ENCODE peak calls at places on chromosomes 4 and X, in six cellular contexts. D is AG09309, B is WTC11, E is suprapubic skin, R is esophagus squamous epithelium, Z is nephron progenitor cell. C is an unnamed sample.

GRCh38 chrX:29652484-29652883 is 562.9 kb upstream of the MAGEB2 start:
- DNase-seq in R (no peak), E (no peak), Z (no peak), D (no peak), B (no peak), C (no peak)

GRCh38 chr4:182137343-182137742 is 105.9 kb upstream of the TENM3 start:
- DNase-seq in R (no peak), E (no peak), Z (no peak), D (no peak), B (no peak), C (no peak)

GRCh38 chr4:14824189-14824588 is 178.1 kb upstream of the CPEB2 start:
- DNase-seq in R (no peak), B (no peak), Z (no peak), D (no peak), E (no peak), C (no peak)

GRCh38 chr4:174674305-174674840 is 152.1 kb upstream of the HPGD start:
- DNase-seq in D (peak), B (no peak), Z (no peak), E (no peak), R (no peak), C (no peak)

GRCh38 chr4:157220026-157220881 is at the start of gene GRIA2:
- DNase-seq in E (no peak), Z (peak), R (no peak), D (peak), B (peak), C (no peak)

GRCh38 chr4:153215976-153216375 is 11.7 kb downstream of the TRIM2 start:
- DNase-seq in E (no peak), B (no peak), D (no peak), R (no peak), Z (no peak), C (no peak)

GRCh38 chrX:9465380-9466114 is 689 bp downstream of the TBL1X start:
- DNase-seq in Z (peak), B (peak), D (no peak), R (no peak), E (no peak), C (no peak)

GRCh38 chrX:55731826-55732225 is 14.3 kb downstream of the RRAGB start:
- DNase-seq in E (no peak), B (no peak), R (no peak), Z (no peak), D (no peak), C (no peak)

GRCh38 chrX:76428243-76429130 is 977 bp downstream of the MAGEE1 start:
- DNase-seq in D (no peak), B (peak), Z (peak), E (peak), R (no peak), C (no peak)

GRCh38 chr4:95059630-95060029 is 301.9 kb downstream of the BMPR1B start:
- DNase-seq in E (no peak), D (peak), B (no peak), R (no peak), Z (no peak), C (no peak)

GRCh38 chr4:41214158-41215146 is at the start of gene APBB2:
- DNase-seq in D (peak), R (peak), B (peak), E (peak), Z (peak), C (peak)

GRCh38 chr4:18342847-18343246 is 321.3 kb upstream of the LCORL start:
- DNase-seq in R (no peak), Z (no peak), E (no peak), D (no peak), B (no peak), C (no peak)

GRCh38 chrX:85544609-85545008 is 165.1 kb upstream of the POF1B start:
- DNase-seq in B (no peak), D (no peak), Z (no peak), E (no peak), R (no peak), C (no peak)

GRCh38 chr4:24583451-24584174 is 741 bp downstream of the DHX15 start:
- DNase-seq in D (no peak), B (peak), R (no peak), E (peak), Z (peak), C (peak)

GRCh38 chrX:136725446-136726104 is 55.2 kb downstream of the ARHGEF6 start:
- DNase-seq in B (no peak), R (no peak), E (no peak), D (peak), Z (no peak), C (no peak)

GRCh38 chr4:159607824-159608223 is 504.9 kb downstream of the RAPGEF2 start:
- DNase-seq in B (no peak), E (no peak), R (no peak), D (no peak), Z (no peak), C (no peak)

GRCh38 chr4:26779674-26780073 is 81.0 kb upstream of the STIM2 start:
- DNase-seq in D (no peak), B (no peak), E (no peak), R (no peak), Z (no peak), C (no peak)

GRCh38 chrX:96455078-96455477 is 229.6 kb upstream of the DIAPH2 start:
- DNase-seq in D (no peak), B (no peak), Z (no peak), R (no peak), E (no peak), C (no peak)

GRCh38 chr4:136183513-136183912 is 1348.8 kb downstream of the PCDH18 start:
- DNase-seq in R (no peak), D (no peak), Z (no peak), B (peak), E (no peak), C (no peak)

GRCh38 chr4:54318904-54319303 is 89.8 kb downstream of the PDGFRA start:
- DNase-seq in B (peak), E (no peak), Z (peak), R (no peak), D (peak), C (no peak)

GRCh38 chr4:176921256-176921655 is 128.5 kb upstream of the VEGFC start:
- DNase-seq in B (no peak), Z (no peak), R (no peak), D (no peak), E (no peak), C (no peak)

GRCh38 chrX:109940411-109940810 is 62.5 kb upstream of the TMEM164 start:
- DNase-seq in Z (no peak), B (no peak), E (no peak), D (no peak), R (no peak), C (no peak)

GRCh38 chrX:114619874-114620273 is 36.0 kb downstream of the HTR2C start:
- DNase-seq in B (no peak), R (no peak), E (no peak), Z (peak), D (no peak), C (no peak)

GRCh38 chr4:152050098-152050497 is 289.3 kb upstream of the GATB start:
- DNase-seq in D (no peak), R (no peak), E (no peak), B (no peak), Z (no peak), C (no peak)

GRCh38 chr4:98908703-98909262 is 20.1 kb downstream of the EIF4E start:
- DNase-seq in Z (no peak), R (no peak), B (no peak), D (no peak), E (no peak), C (no peak)

GRCh38 chrX:123210252-123210651 is 26.2 kb downstream of the GRIA3 start:
- DNase-seq in Z (no peak), E (no peak), B (no peak), D (no peak), R (no peak), C (no peak)

GRCh38 chr4:90292438-90292837 is 165.2 kb downstream of the CCSER1 start:
- DNase-seq in B (no peak), R (no peak), E (no peak), D (no peak), Z (no peak), C (no peak)

GRCh38 chr4:90293320-90293719 is 166.1 kb downstream of the CCSER1 start:
- DNase-seq in Z (no peak), R (no peak), B (no peak), E (no peak), D (no peak), C (no peak)
- TF ChIP-seq CTCF in Z (peak), R (peak), B (peak), E (peak), D (peak), C (no peak)

GRCh38 chrX:68840256-68840655 is 11.4 kb downstream of the EFNB1 start:
- DNase-seq in Z (no peak), B (no peak), D (no peak), R (no peak), E (no peak), C (no peak)

GRCh38 chrX:68843992-68844391 is 15.2 kb downstream of the EFNB1 start:
- DNase-seq in D (no peak), R (no peak), E (no peak), Z (no peak), B (no peak), C (no peak)

GRCh38 chrX:68841251-68842049 is 12.6 kb downstream of the EFNB1 start:
- DNase-seq in R (no peak), B (no peak), E (no peak), Z (no peak), D (no peak), C (no peak)

GRCh38 chrX:68842351-68842750 is 13.5 kb downstream of the EFNB1 start:
- DNase-seq in E (no peak), R (no peak), D (no peak), Z (no peak), B (no peak), C (no peak)

GRCh38 chrX:68842781-68843581 is 14.2 kb downstream of the EFNB1 start:
- DNase-seq in E (no peak), Z (no peak), B (no peak), D (no peak), R (no peak), C (no peak)
- TF ChIP-seq CTCF in E (no peak), Z (no peak), B (no peak), D (no peak), R (no peak), C (no peak)

DNA sequence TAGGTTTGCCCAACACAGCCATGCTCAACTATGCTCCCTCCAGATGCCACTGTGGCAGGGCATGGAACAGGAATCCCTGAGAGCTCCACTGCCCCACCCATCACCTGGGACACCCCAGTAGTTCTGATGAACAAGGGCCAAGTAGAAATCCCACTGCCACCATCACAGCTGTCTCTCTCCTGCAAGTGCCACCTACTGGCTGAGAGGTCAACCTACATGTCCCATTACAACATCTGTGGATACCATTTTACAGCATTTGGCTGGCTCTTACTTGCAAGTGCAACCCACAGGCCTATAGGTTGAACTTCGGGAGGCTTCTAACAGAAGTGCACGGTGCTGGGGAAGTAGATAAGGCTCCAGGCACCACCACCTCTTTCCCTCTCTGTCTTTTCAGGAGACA is 142.5 kb downstream of the CXXC4 start:
- DNase-seq in E (no peak), R (no peak), Z (no peak), B (peak), D (no peak), C (no peak)
- TF ChIP-seq CTCF in E (no peak), R (no peak), Z (no peak), B (peak), D (no peak), C (no peak)

DNA sequence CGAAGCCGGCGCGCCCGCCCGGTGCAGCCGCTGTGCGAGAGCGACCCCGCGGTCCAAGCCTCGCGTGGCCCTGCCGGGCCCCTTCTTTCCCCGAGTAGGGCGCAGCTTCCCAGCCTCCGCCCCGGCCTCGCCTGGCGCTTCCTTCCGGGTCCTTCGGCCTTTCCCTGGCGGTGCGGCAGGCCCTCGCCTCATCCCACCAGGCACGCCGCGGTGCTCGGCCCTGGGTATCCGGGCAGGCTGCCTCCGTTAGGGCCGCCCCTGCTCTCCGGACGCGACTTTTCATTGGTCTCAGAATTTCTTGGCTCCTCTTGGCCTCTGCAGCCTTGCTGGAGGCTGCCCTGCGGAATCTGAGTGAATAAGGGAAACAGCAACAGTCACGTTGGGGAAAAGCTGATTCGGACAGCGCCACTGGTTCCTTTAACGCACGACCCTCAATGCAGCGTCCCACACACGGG is 429 bp downstream of the UVSSA start:
- DNase-seq in R (no peak), B (peak), D (peak), Z (no peak), E (peak), C (peak)
- TF ChIP-seq CTCF in R (no peak), B (no peak), D (no peak), Z (no peak), E (no peak), C (no peak)

GRCh38 chr4:169282429-169283113 is 11.8 kb upstream of the SH3RF1 start:
- DNase-seq in E (no peak), R (no peak), B (no peak), Z (no peak), D (no peak), C (no peak)
- TF ChIP-seq CTCF in E (no peak), R (no peak), B (no peak), Z (no peak), D (no peak), C (no peak)

DNA sequence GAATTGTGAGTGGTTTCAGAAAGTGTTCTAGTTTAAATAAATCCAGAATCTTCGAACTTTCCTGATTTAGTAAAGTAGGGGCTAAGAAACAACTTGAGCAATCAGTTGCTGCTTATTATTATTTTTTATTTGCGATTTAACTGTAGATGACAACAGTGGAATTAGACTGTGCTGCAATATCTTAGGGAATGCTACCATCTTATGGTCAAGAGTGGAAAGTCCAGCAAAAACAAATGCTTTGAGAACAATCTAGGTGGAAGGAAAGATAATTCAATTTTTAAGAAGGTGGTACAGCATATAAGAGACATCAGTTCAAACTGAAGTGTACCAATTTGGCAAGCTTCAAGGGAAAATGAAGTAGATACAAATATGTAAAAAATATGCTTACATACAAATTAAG is 73.3 kb downstream of the CYLC1 start:
- DNase-seq in D (no peak), R (no peak), B (no peak), Z (no peak), E (no peak), C (no peak)
- TF ChIP-seq CTCF in D (no peak), R (no peak), B (no peak), Z (no peak), E (no peak), C (no peak)

DNA sequence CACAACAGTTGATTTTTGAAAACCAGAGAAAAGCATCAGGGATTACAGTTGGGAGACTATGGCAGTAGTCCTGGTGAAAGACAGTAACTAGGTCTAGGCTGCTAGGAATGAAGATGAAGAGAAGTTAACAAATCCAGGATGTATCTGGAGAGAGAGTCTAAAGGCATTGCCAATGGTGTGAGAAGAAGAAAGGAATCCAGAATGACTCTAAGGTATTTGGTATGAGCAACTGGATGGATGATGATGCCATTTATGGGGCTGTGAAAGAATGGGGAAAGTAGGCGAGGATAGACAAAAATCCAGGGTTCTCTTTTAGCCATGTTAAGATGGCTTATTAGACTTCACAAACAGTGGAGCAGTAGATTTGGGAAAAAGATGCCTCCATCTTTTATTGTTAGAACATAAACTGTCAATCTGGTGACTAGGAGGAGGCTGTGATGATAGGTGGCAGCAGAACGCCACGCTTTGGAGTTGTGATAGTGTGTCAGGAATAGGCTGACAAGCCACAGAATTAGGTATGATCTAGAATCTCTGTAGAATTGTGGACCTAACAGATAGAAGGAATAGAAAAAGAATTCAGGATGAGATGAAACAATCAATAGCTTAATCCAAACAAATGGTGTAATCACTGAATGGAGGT is 27.3 kb upstream of the JADE1 start:
- DNase-seq in R (no peak), E (no peak), Z (no peak), D (no peak), B (peak), C (no peak)
- TF ChIP-seq CTCF in R (no peak), E (no peak), Z (no peak), D (no peak), B (no peak), C (no peak)

DNA sequence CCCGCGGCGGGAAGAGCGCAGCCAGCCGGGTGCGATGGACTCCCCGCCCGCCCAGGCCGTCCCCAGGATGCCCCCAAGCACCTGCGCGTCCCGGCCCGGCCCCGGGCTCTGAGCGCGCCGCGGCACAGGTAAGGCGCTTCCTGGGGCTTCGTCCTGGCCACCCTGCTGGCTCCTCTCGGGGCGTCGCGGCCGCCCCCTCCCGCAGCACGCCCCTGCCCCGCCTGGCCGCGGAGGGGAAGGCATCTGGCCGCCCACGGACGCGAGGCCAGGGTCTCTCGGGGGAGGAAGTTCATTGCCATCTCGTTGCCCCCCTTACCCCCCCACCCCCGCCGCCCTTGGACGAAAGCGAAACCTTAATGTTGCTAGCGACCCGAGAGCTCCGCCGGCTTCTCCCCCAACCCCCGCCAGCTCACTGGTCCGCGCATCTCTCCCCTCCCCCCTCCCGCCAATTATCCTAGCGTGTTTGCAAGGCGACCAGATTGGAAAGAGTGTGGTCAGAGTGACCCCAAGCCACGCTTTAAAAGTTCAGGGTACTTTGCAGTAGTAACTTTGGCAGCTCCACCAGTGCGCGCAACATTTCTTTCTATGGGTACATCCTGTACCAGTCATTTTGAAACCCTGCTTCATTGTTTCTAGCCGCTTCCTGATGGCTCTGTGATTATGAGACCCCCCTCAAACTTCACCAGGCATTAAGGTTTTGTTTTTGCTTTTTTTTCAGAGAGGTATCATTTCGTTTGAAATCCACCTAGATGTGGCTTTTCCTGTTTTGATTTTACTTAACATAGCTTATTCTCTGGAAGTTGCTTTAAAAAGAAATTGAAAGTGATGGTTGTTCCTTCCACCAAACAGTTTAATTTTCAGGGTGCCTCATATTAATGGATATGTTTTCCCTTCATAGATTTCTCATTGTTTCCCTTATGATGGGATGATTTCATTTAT is 606 bp downstream of the TBC1D1 start:
- DNase-seq in B (peak), Z (no peak), R (no peak), E (no peak), D (no peak), C (no peak)
- TF ChIP-seq CTCF in B (no peak), Z (no peak), R (no peak), E (no peak), D (no peak), C (no peak)

GRCh38 chr4:2910409-2910808 is 52.8 kb downstream of the NOP14 start:
- DNase-seq in R (no peak), B (peak), Z (no peak), D (no peak), E (no peak), C (no peak)
- TF ChIP-seq CTCF in R (no peak), B (no peak), Z (no peak), D (no peak), E (no peak), C (no peak)